ENCODE peak calls at places on chromosomes 12 and 14, in eight cellular contexts. B is hepatocyte, J is heart right ventricle, H is psoas muscle, L is WTC11, D is tibial nerve, T is foreskin fibroblast, I is mammary epithelial cell. X is an unnamed sample.

GRCh38 chr12:105617141-105617540 is 286.6 kb downstream of the C12orf75 start:
- DNase-seq in B (no peak), J (no peak), H (no peak), L (no peak), D (no peak), T (no peak), I (no peak), X (no peak)

GRCh38 chr12:70120970-70121369 is 122.3 kb upstream of the CNOT2 start:
- DNase-seq in B (no peak), J (no peak), H (no peak), L (no peak), D (no peak), T (no peak), I (no peak), X (no peak)

GRCh38 chr12:126483145-126484068 is 1418.2 kb downstream of the AACS start:
- DNase-seq in B (no peak), J (no peak), H (no peak), L (no peak), D (no peak), T (peak; percentile 61), I (no peak), X (no peak)

GRCh38 chr12:55929306-55929791 is 1.6 kb upstream of the DGKA start:
- DNase-seq in B (no peak), J (peak; percentile 24), H (no peak), L (no peak), D (no peak), T (no peak), I (no peak), X (no peak)

GRCh38 chr12:75526655-75527511 is 15.5 kb upstream of the KRR1 start:
- DNase-seq in B (peak; percentile 57), J (no peak), H (no peak), L (peak; percentile 13), D (no peak), T (peak; percentile 81), I (peak; percentile 34), X (no peak)

GRCh38 chr12:25056486-25057130 is 107.7 kb upstream of the BCAT1 start:
- DNase-seq in B (no peak), J (no peak), H (no peak), L (no peak), D (no peak), T (no peak), I (peak; percentile 41), X (no peak)

GRCh38 chr12:75623631-75624118 is 112.3 kb upstream of the KRR1 start:
- DNase-seq in B (peak; percentile 39), J (no peak), H (no peak), L (peak; percentile 28), D (no peak), T (peak; percentile 86), I (peak; percentile 53), X (no peak)

GRCh38 chr12:27500546-27500945 is 23.5 kb upstream of the PPFIBP1 start:
- DNase-seq in B (no peak), J (no peak), H (no peak), L (no peak), D (no peak), T (no peak), I (no peak), X (no peak)

GRCh38 chr14:22002860-22003284 is 329.3 kb upstream of the OR4E1 start:
- DNase-seq in B (peak; percentile 62), J (no peak), H (peak; percentile 62), L (peak; percentile 76), D (no peak), T (no peak), I (no peak), X (no peak)

GRCh38 chr12:21696603-21697002 is 39.0 kb upstream of the LDHB start:
- DNase-seq in B (no peak), J (no peak), H (no peak), L (no peak), D (no peak), T (no peak), I (no peak), X (no peak)

GRCh38 chr14:93975791-93976476 is 436 bp downstream of the ASB2 start:
- DNase-seq in B (no peak), J (no peak), H (peak; percentile 22), L (no peak), D (no peak), T (no peak), I (no peak), X (no peak)

GRCh38 chr12:10110256-10110844 is 11.6 kb upstream of the CLEC1A start:
- DNase-seq in B (no peak), J (no peak), H (no peak), L (no peak), D (no peak), T (no peak), I (no peak), X (no peak)

GRCh38 chr12:126493366-126494108 is 1428.3 kb downstream of the AACS start:
- DNase-seq in B (peak; percentile 12), J (no peak), H (no peak), L (no peak), D (no peak), T (peak; percentile 50), I (no peak), X (no peak)

GRCh38 chr14:75941030-75941429 is 40.8 kb downstream of the TGFB3 start:
- DNase-seq in B (no peak), J (no peak), H (peak; percentile 89), L (no peak), D (no peak), T (peak; percentile 54), I (no peak), X (no peak)

GRCh38 chr12:4866288-4866687 is 43.4 kb upstream of the KCNA1 start:
- DNase-seq in B (peak; percentile 17), J (no peak), H (no peak), L (no peak), D (no peak), T (no peak), I (no peak), X (no peak)

GRCh38 chr12:131620946-131621681 is 89.8 kb upstream of the SFSWAP start:
- DNase-seq in B (no peak), J (no peak), H (no peak), L (no peak), D (no peak), T (no peak), I (no peak), X (no peak)

GRCh38 chr12:110995016-110995415 is 74.6 kb upstream of the MYL2 start:
- DNase-seq in B (no peak), J (peak; percentile 35), H (no peak), L (no peak), D (no peak), T (no peak), I (no peak), X (no peak)

GRCh38 chr12:26378721-26379120 is 183.3 kb downstream of the SSPN start:
- DNase-seq in B (no peak), J (no peak), H (no peak), L (no peak), D (no peak), T (no peak), I (no peak), X (no peak)

GRCh38 chr14:22552001-22552826 is 36.8 kb downstream of the DAD1 start:
- DNase-seq in B (no peak), J (no peak), H (no peak), L (no peak), D (no peak), T (no peak), I (no peak), X (no peak)

GRCh38 chr14:99463974-99464373 is 16.7 kb downstream of the SETD3 start:
- DNase-seq in B (no peak), J (no peak), H (no peak), L (no peak), D (no peak), T (no peak), I (no peak), X (no peak)

GRCh38 chr12:85278598-85279448 is 1.2 kb upstream of the ALX1 start:
- DNase-seq in B (no peak), J (peak; percentile 6), H (peak; percentile 38), L (no peak), D (no peak), T (no peak), I (no peak), X (no peak)

GRCh38 chr12:14272954-14273910 is 92.2 kb upstream of the ATF7IP start:
- DNase-seq in B (no peak), J (no peak), H (no peak), L (no peak), D (no peak), T (no peak), I (peak; percentile 78), X (no peak)

GRCh38 chr14:80926706-80927384 is 14.7 kb downstream of the CEP128 start:
- DNase-seq in B (no peak), J (no peak), H (no peak), L (no peak), D (no peak), T (peak; percentile 72), I (no peak), X (no peak)

GRCh38 chr14:101355284-101355683 is 206.0 kb upstream of the DIO3 start:
- DNase-seq in B (no peak), J (no peak), H (no peak), L (no peak), D (no peak), T (no peak), I (no peak), X (no peak)

GRCh38 chr14:101353422-101353821 is 207.9 kb upstream of the DIO3 start:
- DNase-seq in B (no peak), J (no peak), H (no peak), L (no peak), D (no peak), T (no peak), I (no peak), X (no peak)

GRCh38 chr14:101352567-101352966 is 208.7 kb upstream of the DIO3 start:
- DNase-seq in B (no peak), J (no peak), H (no peak), L (no peak), D (no peak), T (no peak), I (no peak), X (no peak)

GRCh38 chr14:101357038-101357437 is 204.3 kb upstream of the DIO3 start:
- DNase-seq in B (no peak), J (no peak), H (no peak), L (no peak), D (no peak), T (no peak), I (no peak), X (no peak)

GRCh38 chr14:101354726-101355125 is 206.6 kb upstream of the DIO3 start:
- DNase-seq in B (no peak), J (no peak), H (no peak), L (no peak), D (no peak), T (no peak), I (no peak), X (no peak)
- TF ChIP-seq CTCF in B (no peak), J (no peak), H (no peak), L (no peak), D (no peak), T (no peak), I (no peak), X (no peak)

GRCh38 chr12:89706551-89707348 is 1.9 kb downstream of the ATP2B1 start:
- DNase-seq in B (peak; percentile 15), J (peak; percentile 13), H (peak; percentile 51), L (no peak), D (no peak), T (peak; percentile 55), I (peak; percentile 62), X (no peak)
- TF ChIP-seq CTCF in B (no peak), J (no peak), H (no peak), L (no peak), D (no peak), T (no peak), I (no peak), X (no peak)

GRCh38 chr12:12561305-12562015 is 1.2 kb downstream of the DUSP16 start:
- DNase-seq in B (no peak), J (peak; percentile 74), H (peak; percentile 90), L (peak; percentile 44), D (peak; percentile 37), T (peak; percentile 70), I (peak; percentile 55), X (peak; percentile 64)
- TF ChIP-seq CTCF in B (no peak), J (no peak), H (peak; percentile 19), L (no peak), D (peak; percentile 39), T (no peak), I (no peak), X (no peak)

GRCh38 chr12:120843472-120843871 is 60.7 kb downstream of the SPPL3 start:
- DNase-seq in B (no peak), J (no peak), H (no peak), L (no peak), D (no peak), T (no peak), I (no peak), X (no peak)
- TF ChIP-seq CTCF in B (no peak), J (no peak), H (no peak), L (no peak), D (no peak), T (no peak), I (no peak), X (no peak)

X was measured in mesothelial cell of epicardium.